ENCODE peak calls at places on chromosomes 12 and 14, in ten cellular contexts. N is stomach, T is NCI-H2081, O is NCI-H510A, X is nucleus accumbens, H is cardiac muscle cell, R is hepatic stellate cell, Z is retinal pigment epithelial cell, C is COR-L47, J is A549. Y is an unnamed sample.
A peak's percentile ranks its signal among the peaks of the same experiment; 100 is the strongest.

GRCh38 chr12:117857632-117858274 is 111.0 kb downstream of the KSR2 start:
- DNase-seq in N (peak; percentile 49), T (peak; percentile 35), O (no peak), X (no peak), H (peak; percentile 42), R (peak; percentile 40), Z (no peak), C (peak; percentile 23), J (peak; percentile 70), Y (peak; percentile 54)

GRCh38 chr12:50190859-50191258 is 23.7 kb upstream of the CERS5 start:
- DNase-seq in N (no peak), T (no peak), O (no peak), X (no peak), H (no peak), R (no peak), Z (no peak), C (no peak), J (no peak), Y (no peak)

GRCh38 chr14:89773151-89773550 is 181.4 kb downstream of the EFCAB11 start:
- DNase-seq in N (no peak), T (no peak), O (no peak), X (no peak), H (no peak), R (no peak), Z (no peak), C (no peak), J (no peak), Y (no peak)

GRCh38 chr12:12008232-12008850 is 62.4 kb upstream of the BCL2L14 start:
- DNase-seq in N (no peak), T (no peak), O (no peak), X (no peak), H (peak; percentile 16), R (no peak), Z (no peak), C (no peak), J (no peak), Y (no peak)

GRCh38 chr12:32334384-32334783 is 65.0 kb upstream of the FGD4 start:
- DNase-seq in N (no peak), T (no peak), O (no peak), X (no peak), H (no peak), R (no peak), Z (no peak), C (peak; percentile 5), J (no peak), Y (no peak)

GRCh38 chr12:100248886-100249285 is 18.0 kb downstream of the DEPDC4 start:
- DNase-seq in N (no peak), T (no peak), O (no peak), X (no peak), H (no peak), R (peak; percentile 50), Z (no peak), C (no peak), J (no peak), Y (no peak)

GRCh38 chr12:52222692-52223091 is 10.4 kb upstream of the KRT7 start:
- DNase-seq in N (no peak), T (no peak), O (no peak), X (no peak), H (no peak), R (no peak), Z (no peak), C (no peak), J (no peak), Y (peak; percentile 45)

GRCh38 chr12:119544780-119545625 is 48.6 kb upstream of the TMEM233 start:
- DNase-seq in N (peak; percentile 63), T (peak; percentile 57), O (peak; percentile 20), X (peak; percentile 47), H (peak; percentile 84), R (peak; percentile 58), Z (peak; percentile 26), C (peak; percentile 59), J (peak; percentile 69), Y (peak; percentile 73)

GRCh38 chr14:105187935-105188524 is 6.9 kb upstream of the NUDT14 start:
- DNase-seq in N (peak; percentile 44), T (peak; percentile 25), O (no peak), X (no peak), H (no peak), R (no peak), Z (no peak), C (no peak), J (no peak), Y (peak; percentile 81)

GRCh38 chr12:95215925-95216324 is 1.3 kb downstream of the FGD6 start:
- DNase-seq in N (no peak), T (peak; percentile 15), O (no peak), X (no peak), H (peak; percentile 67), R (no peak), Z (no peak), C (no peak), J (peak; percentile 41), Y (no peak)

GRCh38 chr12:115872919-115873357 is 404.6 kb downstream of the MED13L start:
- DNase-seq in N (peak; percentile 70), T (no peak), O (peak; percentile 97), X (no peak), H (no peak), R (no peak), Z (no peak), C (no peak), J (no peak), Y (peak; percentile 71)

GRCh38 chr14:94638330-94638729 is 26.1 kb downstream of the SERPINA3 start:
- DNase-seq in N (no peak), T (no peak), O (no peak), X (no peak), H (no peak), R (no peak), Z (no peak), C (no peak), J (no peak), Y (no peak)

GRCh38 chr12:2536724-2537123 is 258.0 kb upstream of the FKBP4 start:
- DNase-seq in N (no peak), T (no peak), O (no peak), X (no peak), H (no peak), R (no peak), Z (no peak), C (no peak), J (no peak), Y (no peak)

GRCh38 chr12:120118710-120119097 is 2.2 kb upstream of the RAB35 start:
- DNase-seq in N (no peak), T (no peak), O (no peak), X (no peak), H (no peak), R (no peak), Z (no peak), C (no peak), J (no peak), Y (no peak)

GRCh38 chr14:72730468-72730867 is 163.4 kb downstream of the DPF3 start:
- DNase-seq in N (no peak), T (no peak), O (no peak), X (no peak), H (no peak), R (no peak), Z (no peak), C (no peak), J (no peak), Y (no peak)

GRCh38 chr12:57730336-57731067 is 8.0 kb downstream of the AGAP2 start:
- DNase-seq in N (no peak), T (no peak), O (no peak), X (no peak), H (no peak), R (no peak), Z (no peak), C (no peak), J (no peak), Y (no peak)

GRCh38 chr12:10033783-10034381 is 3.4 kb downstream of the CLEC9A start:
- DNase-seq in N (no peak), T (no peak), O (no peak), X (no peak), H (peak; percentile 7), R (no peak), Z (no peak), C (no peak), J (no peak), Y (no peak)

GRCh38 chr12:57046947-57047890 is 2.7 kb downstream of the MYO1A start:
- DNase-seq in N (no peak), T (no peak), O (no peak), X (no peak), H (no peak), R (no peak), Z (no peak), C (no peak), J (no peak), Y (no peak)

GRCh38 chr12:88633312-88633711 is 53.0 kb upstream of the KITLG start:
- DNase-seq in N (no peak), T (no peak), O (no peak), X (no peak), H (no peak), R (no peak), Z (no peak), C (no peak), J (no peak), Y (no peak)

GRCh38 chr14:71555654-71556559 is 376.3 kb upstream of the RGS6 start:
- DNase-seq in N (no peak), T (no peak), O (no peak), X (no peak), H (peak; percentile 26), R (no peak), Z (no peak), C (no peak), J (no peak), Y (no peak)

GRCh38 chr12:21644516-21644915 is 13.1 kb downstream of the LDHB start:
- DNase-seq in N (no peak), T (no peak), O (no peak), X (no peak), H (no peak), R (no peak), Z (no peak), C (no peak), J (no peak), Y (no peak)

GRCh38 chr14:92373336-92373735 is 50.4 kb downstream of the SLC24A4 start:
- DNase-seq in N (no peak), T (no peak), O (no peak), X (no peak), H (no peak), R (peak; percentile 16), Z (no peak), C (no peak), J (no peak), Y (no peak)

GRCh38 chr14:97978336-97978735 is 1181.2 kb downstream of the VRK1 start:
- DNase-seq in N (peak; percentile 69), T (no peak), O (peak; percentile 55), X (peak; percentile 56), H (no peak), R (no peak), Z (peak; percentile 62), C (peak; percentile 93), J (peak; percentile 39), Y (peak; percentile 76)

GRCh38 chr12:104121001-104121400 is 17.0 kb downstream of the NFYB start:
- DNase-seq in N (no peak), T (no peak), O (no peak), X (no peak), H (peak; percentile 57), R (peak; percentile 47), Z (peak; percentile 38), C (no peak), J (peak; percentile 36), Y (no peak)

GRCh38 chr14:55867726-55868125 is 250.5 kb upstream of the PELI2 start:
- DNase-seq in N (no peak), T (no peak), O (no peak), X (no peak), H (no peak), R (no peak), Z (no peak), C (no peak), J (no peak), Y (no peak)

GRCh38 chr12:54680374-54680773 is 32.2 kb upstream of the DCD start:
- DNase-seq in N (peak; percentile 37), T (peak; percentile 4), O (no peak), X (no peak), H (peak; percentile 9), R (peak; percentile 7), Z (no peak), C (no peak), J (peak; percentile 43), Y (peak; percentile 60)

GRCh38 chr12:89544730-89545184 is 18.9 kb upstream of the POC1B start:
- DNase-seq in N (peak; percentile 77), T (peak; percentile 4), O (peak; percentile 71), X (no peak), H (peak; percentile 53), R (no peak), Z (peak; percentile 84), C (no peak), J (no peak), Y (peak; percentile 64)

GRCh38 chr12:115303751-115304309 is 619.9 kb upstream of the TBX3 start:
- DNase-seq in N (no peak), T (no peak), O (no peak), X (no peak), H (no peak), R (no peak), Z (no peak), C (no peak), J (no peak), Y (no peak)